ENCODE peak calls at places on chromosomes 16 and 17, in eight cellular contexts. L is heart right ventricle, P is aorta, X is tibial artery, O is prostate gland, W is heart left ventricle, F is lung, D is neural progenitor cell. T is an unnamed sample.

GRCh38 chr16:87819983-87820382 is 49.3 kb downstream of the SLC7A5 start:
- DNase-seq in O (no peak), F (no peak), D (no peak), P (no peak), L (no peak), X (no peak), W (no peak), T (no peak)

GRCh38 chr17:45101883-45102811 is 30.2 kb downstream of the PLCD3 start:
- DNase-seq in W (no peak), D (no peak), P (no peak), L (no peak), X (no peak), O (no peak), F (no peak), T (no peak)

GRCh38 chr16:52634528-52634927 is 87.6 kb upstream of the TOX3 start:
- DNase-seq in O (no peak), D (no peak), F (no peak), L (no peak), P (no peak), X (no peak), W (no peak), T (no peak)

GRCh38 chr16:27404163-27404823 is 2.3 kb downstream of the IL21R start:
- DNase-seq in P (no peak), D (no peak), W (no peak), L (no peak), X (no peak), O (no peak), F (no peak), T (no peak)

GRCh38 chr16:85642762-85643281 is 29.7 kb downstream of the GSE1 start:
- DNase-seq in P (no peak), X (no peak), W (no peak), L (no peak), D (no peak), F (no peak), O (no peak), T (no peak)

GRCh38 chr17:73690581-73691135 is 46.4 kb upstream of the SDK2 start:
- DNase-seq in W (no peak), P (no peak), O (no peak), L (no peak), D (no peak), X (no peak), F (peak), T (no peak)

GRCh38 chr17:8133398-8133797 is 9.5 kb upstream of the HES7 start:
- DNase-seq in W (no peak), L (no peak), X (no peak), D (peak), F (no peak), P (no peak), O (no peak), T (no peak)

GRCh38 chr16:87678618-87679017 is 76.3 kb downstream of the JPH3 start:
- DNase-seq in O (no peak), X (no peak), P (no peak), L (no peak), W (no peak), F (no peak), D (no peak), T (no peak)

GRCh38 chr16:17302620-17303019 is 168.1 kb downstream of the XYLT1 start:
- DNase-seq in P (no peak), L (no peak), X (no peak), O (no peak), F (no peak), W (no peak), D (no peak), T (no peak)

GRCh38 chr16:22671301-22672076 is 142.5 kb upstream of the HS3ST2 start:
- DNase-seq in L (no peak), W (no peak), P (no peak), X (peak), O (no peak), D (peak), F (no peak), T (no peak)

GRCh38 chr17:49218941-49219913 is 8.7 kb downstream of the ABI3 start:
- DNase-seq in L (peak), P (peak), O (no peak), D (no peak), X (no peak), W (peak), F (no peak), T (no peak)

GRCh38 chr17:82588266-82589175 is 59.7 kb downstream of the WDR45B start:
- DNase-seq in L (no peak), P (no peak), F (no peak), D (no peak), X (no peak), O (no peak), W (no peak), T (no peak)
- H3K27ac ChIP-seq in L (no peak), P (no peak), F (no peak), D (no peak), X (no peak), O (no peak), W (no peak), T (no peak)

GRCh38 chr17:78197147-78197830 is 10.1 kb downstream of the AFMID start:
- DNase-seq in P (no peak), W (no peak), X (no peak), F (no peak), L (no peak), O (no peak), D (no peak), T (no peak)
- H3K27ac ChIP-seq in P (no peak), W (no peak), X (no peak), F (peak), L (no peak), O (no peak), D (no peak), T (peak)

DNA sequence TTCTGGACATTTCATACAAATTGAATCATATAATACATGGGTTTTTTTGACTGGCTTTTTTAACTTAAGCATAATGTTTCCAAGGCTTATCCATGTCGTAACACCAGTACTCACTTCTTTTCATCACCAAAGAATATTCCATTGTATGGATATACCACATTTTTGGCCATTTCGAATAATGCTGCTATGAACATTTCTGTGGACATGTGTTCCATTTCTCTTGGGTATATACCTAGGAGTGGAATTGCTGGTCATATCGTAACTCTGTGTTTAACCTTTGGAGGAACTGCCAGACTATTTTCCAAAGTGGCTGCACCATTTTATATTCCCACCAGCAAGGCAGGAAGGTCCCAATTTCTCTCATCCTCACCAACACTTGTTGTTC is 46.0 kb upstream of the WSB1 start:
- DNase-seq in F (no peak), W (no peak), L (no peak), P (no peak), D (no peak), O (no peak), X (no peak), T (no peak)
- H3K27ac ChIP-seq in F (no peak), W (no peak), L (peak), P (no peak), D (no peak), O (peak), X (peak), T (no peak)

GRCh38 chr16:11325404-11326083 is 19.7 kb upstream of the RMI2 start:
- DNase-seq in F (no peak), L (no peak), O (no peak), P (no peak), W (no peak), X (no peak), D (no peak), T (no peak)
- H3K27ac ChIP-seq in F (no peak), L (no peak), O (no peak), P (no peak), W (no peak), X (no peak), D (no peak), T (no peak)

GRCh38 chr16:24624102-24624501 is 84.7 kb downstream of the RBBP6 start:
- DNase-seq in O (no peak), P (no peak), F (no peak), X (no peak), L (no peak), W (no peak), D (no peak), T (no peak)

DNA sequence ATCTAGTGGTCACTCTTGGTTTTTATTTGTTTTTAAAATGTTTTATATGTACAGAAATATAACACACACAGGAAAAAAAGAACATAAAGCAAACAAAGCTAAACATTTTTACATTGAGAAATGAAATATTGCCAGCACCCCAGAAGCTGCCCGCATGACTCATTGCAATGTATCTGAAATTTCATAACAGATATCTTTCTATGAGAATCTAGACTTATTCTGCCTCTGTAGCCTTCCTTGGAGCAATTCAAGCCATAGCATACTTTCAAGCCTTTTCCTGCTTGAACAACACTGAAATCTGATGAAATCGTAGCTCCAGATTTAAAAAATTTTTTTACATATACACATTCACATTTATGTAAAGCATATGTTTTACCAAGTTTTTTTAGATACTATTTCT is 86.9 kb downstream of the RBBP6 start:
- DNase-seq in L (no peak), W (no peak), O (no peak), D (no peak), F (no peak), X (no peak), P (no peak), T (no peak)
- H3K27ac ChIP-seq in L (no peak), W (no peak), O (no peak), D (no peak), F (no peak), X (no peak), P (no peak), T (no peak)

DNA sequence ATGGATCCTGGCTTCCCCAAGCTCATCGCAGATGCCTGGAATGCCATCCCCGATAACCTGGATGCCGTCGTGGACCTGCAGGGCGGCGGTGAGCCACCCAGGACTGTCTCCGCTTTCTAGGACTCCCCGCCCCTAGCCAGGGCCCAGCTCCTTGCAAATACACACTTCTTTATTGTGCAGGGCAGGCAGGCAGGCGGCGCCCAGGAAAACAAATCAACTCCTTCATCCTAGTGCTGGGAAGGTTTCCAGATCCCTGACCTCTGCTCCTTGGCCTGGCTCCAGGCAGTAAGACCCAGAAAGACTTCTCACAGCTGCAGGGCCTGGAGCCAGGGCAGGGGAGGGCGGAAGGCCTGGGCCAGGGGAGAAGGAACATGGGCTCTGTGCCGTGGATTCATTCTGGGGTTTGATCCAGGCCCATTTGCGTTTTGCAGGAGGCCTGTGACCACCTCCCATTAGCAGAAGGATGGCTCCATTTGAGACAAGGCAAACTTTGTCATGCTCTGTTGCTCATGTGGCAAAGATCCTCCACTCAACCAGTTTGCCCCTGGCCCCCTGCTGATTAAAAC is 6.0 kb upstream of the LPCAT2 start:
- DNase-seq in L (peak), P (peak), O (peak), D (peak), W (peak), X (peak), F (peak), T (peak)
- H3K27ac ChIP-seq in L (peak), P (no peak), O (no peak), D (peak), W (peak), X (peak), F (no peak), T (peak)

DNA sequence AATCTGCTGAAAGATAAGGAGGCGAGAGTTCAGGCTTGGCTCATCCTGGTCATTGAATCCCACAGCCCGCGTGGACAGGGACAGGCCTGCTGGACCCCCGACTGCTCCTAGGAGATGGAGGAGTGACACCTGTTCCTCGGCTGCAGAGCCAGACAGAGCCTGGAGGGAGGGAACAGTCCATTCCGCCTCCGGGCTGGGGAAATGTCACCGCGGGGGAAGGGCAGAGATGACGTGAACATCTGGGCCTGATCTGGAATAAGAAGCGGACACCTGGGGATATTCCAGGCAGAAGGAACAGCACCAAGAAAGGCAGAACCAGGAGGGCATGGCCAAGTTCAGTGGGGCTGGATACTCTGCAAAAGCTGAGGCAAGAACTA is 1.5 kb downstream of the ZNF747 start:
- DNase-seq in X (no peak), O (no peak), P (no peak), W (no peak), F (no peak), D (no peak), L (no peak), T (no peak)
- H3K27ac ChIP-seq in X (peak), O (peak), P (no peak), W (no peak), F (no peak), D (no peak), L (no peak), T (no peak)

GRCh38 chr17:51359055-51359454 is 98.7 kb downstream of the UTP18 start:
- DNase-seq in X (no peak), D (no peak), W (no peak), O (no peak), F (no peak), P (no peak), L (no peak), T (no peak)
- H3K27ac ChIP-seq in X (no peak), D (no peak), W (no peak), O (no peak), F (no peak), P (no peak), L (no peak), T (no peak)

GRCh38 chr16:70706948-70707465 is 21.2 kb upstream of the MTSS2 start:
- DNase-seq in O (peak), L (no peak), X (peak), D (no peak), W (no peak), F (no peak), P (no peak), T (no peak)
- H3K27ac ChIP-seq in O (peak), L (peak), X (peak), D (no peak), W (no peak), F (peak), P (peak), T (no peak)

GRCh38 chr16:10641555-10641952 is 53.2 kb downstream of the TEKT5 start:
- DNase-seq in L (no peak), X (no peak), D (no peak), O (no peak), P (no peak), W (no peak), F (no peak), T (no peak)

GRCh38 chr16:10646228-10646580 is 48.5 kb downstream of the TEKT5 start:
- DNase-seq in X (no peak), O (no peak), P (no peak), L (no peak), D (no peak), F (no peak), W (no peak), T (no peak)

GRCh38 chr16:10642964-10643363 is 51.8 kb downstream of the TEKT5 start:
- DNase-seq in X (no peak), P (no peak), D (no peak), L (no peak), W (no peak), F (no peak), O (no peak), T (no peak)

GRCh38 chr16:10641953-10642949 is 52.5 kb downstream of the TEKT5 start:
- DNase-seq in X (no peak), D (peak), W (no peak), F (no peak), O (no peak), L (no peak), P (no peak), T (no peak)

GRCh38 chr16:10644092-10644491 is 50.6 kb downstream of the TEKT5 start:
- DNase-seq in L (no peak), D (no peak), W (no peak), P (no peak), O (no peak), X (no peak), F (no peak), T (no peak)
- H3K27ac ChIP-seq in L (no peak), D (no peak), W (no peak), P (no peak), O (no peak), X (no peak), F (no peak), T (no peak)

T was measured in substantia nigra.